ENCODE peak calls at places on chromosomes 16 and 17, in six cellular contexts. T is GM06990; U is stimulated activated CD8-positive, alpha-beta memory T cell treated with anti-CD3 and anti-CD28 coated beads, Interleukin-2, amount 100 ng/mL, for 48 hours; W is NCI-H1436; E is foreskin fibroblast; L is ovary. X is an unnamed sample.

GRCh38 chr17:59829217-59830006 is 63.3 kb downstream of the TUBD1 start:
- DNase-seq in T (peak; percentile 87), E (peak; percentile 89), L (no peak), U (no peak), W (peak; percentile 90), X (no peak)

GRCh38 chr17:81254955-81255717 is 16.0 kb downstream of the NDUFAF8 start:
- DNase-seq in L (peak; percentile 92), T (no peak), U (no peak), E (peak; percentile 81), W (no peak), X (peak; percentile 94)

GRCh38 chr17:68777856-68778694 is 176.9 kb upstream of the FAM20A start:
- DNase-seq in U (no peak), E (no peak), L (no peak), T (no peak), W (peak; percentile 59), X (no peak)

GRCh38 chr17:81348097-81349055 is 46.9 kb upstream of the BAHCC1 start:
- DNase-seq in L (no peak), U (no peak), E (no peak), T (no peak), W (peak; percentile 54), X (no peak)

GRCh38 chr16:23690771-23691482 is 12.2 kb downstream of the PLK1 start:
- DNase-seq in T (no peak), U (no peak), E (no peak), L (no peak), W (no peak), X (no peak)

GRCh38 chr16:471353-472198 is 46.1 kb downstream of the RAB11FIP3 start:
- DNase-seq in U (no peak), T (no peak), W (no peak), L (no peak), E (peak; percentile 76), X (peak; percentile 40)

GRCh38 chr17:78585231-78585630 is 8.0 kb upstream of the DNAH17 start:
- DNase-seq in T (no peak), E (no peak), L (no peak), W (no peak), U (no peak), X (no peak)

GRCh38 chr16:9077001-9077809 is 14.2 kb upstream of the HAPSTR1 start:
- DNase-seq in L (no peak), T (no peak), U (peak; percentile 49), E (peak; percentile 83), W (no peak), X (no peak)

GRCh38 chr16:87145181-87146176 is 171.7 kb downstream of the C16orf95 start:
- DNase-seq in T (no peak), E (peak; percentile 26), L (no peak), U (no peak), W (no peak), X (no peak)

GRCh38 chr16:71746442-71747046 is 22.0 kb upstream of the PHLPP2 start:
- DNase-seq in T (no peak), W (no peak), L (no peak), E (peak; percentile 25), U (no peak), X (no peak)

GRCh38 chr16:26665166-26665939 is 401.4 kb upstream of the C16orf82 start:
- DNase-seq in U (no peak), E (no peak), W (peak; percentile 97), T (no peak), L (no peak), X (no peak)

GRCh38 chr16:21302454-21302853 is 24.4 kb upstream of the CRYM start:
- DNase-seq in L (no peak), T (no peak), U (no peak), W (no peak), E (no peak), X (no peak)

GRCh38 chr17:9817086-9817485 is 4.8 kb downstream of the GSG1L2 start:
- DNase-seq in L (no peak), W (no peak), E (no peak), T (no peak), U (no peak), X (peak; percentile 41)

GRCh38 chr16:81251871-81252270 is 13.4 kb downstream of the BCO1 start:
- DNase-seq in T (no peak), E (peak; percentile 7), W (no peak), L (peak; percentile 57), U (no peak), X (no peak)

GRCh38 chr16:54655171-54655590 is 275.5 kb upstream of the IRX5 start:
- DNase-seq in W (no peak), E (no peak), U (no peak), T (no peak), L (peak; percentile 19), X (peak; percentile 34)

GRCh38 chr17:19384723-19385391 is 2.1 kb downstream of the MFAP4 start:
- DNase-seq in E (peak; percentile 95), U (no peak), W (peak; percentile 29), T (no peak), L (peak; percentile 97), X (peak; percentile 94)

GRCh38 chr16:49701867-49702494 is 153.9 kb downstream of the ZNF423 start:
- DNase-seq in U (no peak), T (no peak), L (peak; percentile 83), W (peak; percentile 18), E (peak; percentile 32), X (peak; percentile 83)

GRCh38 chr16:51125992-51126391 is 25.1 kb downstream of the SALL1 start:
- DNase-seq in E (no peak), T (no peak), L (no peak), W (no peak), U (no peak), X (no peak)

GRCh38 chr17:79399610-79400144 is 211.2 kb downstream of the RBFOX3 start:
- DNase-seq in U (no peak), L (no peak), W (no peak), T (no peak), E (no peak), X (no peak)

GRCh38 chr17:50149425-50150353 is 788 bp downstream of the PPP1R9B start:
- DNase-seq in L (no peak), W (no peak), T (peak; percentile 73), E (peak; percentile 58), U (no peak), X (peak; percentile 80)

GRCh38 chr16:57265850-57266530 is 18.5 kb downstream of the PLLP start:
- DNase-seq in L (peak; percentile 50), U (no peak), W (no peak), T (no peak), E (no peak), X (peak; percentile 86)

GRCh38 chr17:43026610-43027009 is 1.6 kb downstream of the RND2 start:
- DNase-seq in L (no peak), T (no peak), U (no peak), W (no peak), E (no peak), X (no peak)

GRCh38 chr16:65988019-65988418 is 378.5 kb upstream of the CDH5 start:
- DNase-seq in W (no peak), T (no peak), E (no peak), L (peak; percentile 53), U (no peak), X (peak; percentile 31)

GRCh38 chr16:27704252-27704651 is 154.3 kb downstream of the KATNIP start:
- DNase-seq in U (no peak), T (no peak), W (no peak), L (no peak), E (no peak), X (no peak)

GRCh38 chr16:57608462-57609113 is 19.8 kb upstream of the ADGRG1 start:
- DNase-seq in U (no peak), L (no peak), T (no peak), E (no peak), W (no peak), X (no peak)

GRCh38 chr17:48024149-48025039 is 13.2 kb downstream of the COPZ2 start:
- DNase-seq in T (peak; percentile 67), E (no peak), U (no peak), L (no peak), W (no peak), X (peak; percentile 70)

GRCh38 chr16:29029168-29029994 is 44.5 kb downstream of the LAT start:
- DNase-seq in W (no peak), E (peak; percentile 87), U (peak; percentile 87), L (no peak), T (peak; percentile 51), X (no peak)

GRCh38 chr17:55238931-55239297 is 25.8 kb upstream of the HLF start:
- DNase-seq in E (no peak), T (no peak), W (peak; percentile 57), L (no peak), U (no peak), X (peak; percentile 35)

GRCh38 chr17:38982858-38983746 is 15.9 kb upstream of the FBXO47 start:
- DNase-seq in E (peak; percentile 51), U (no peak), W (peak; percentile 75), L (no peak), T (no peak), X (no peak)

GRCh38 chr17:58336456-58337094 is 8.0 kb upstream of the TSPOAP1 start:
- DNase-seq in U (no peak), T (peak; percentile 42), W (no peak), E (peak; percentile 14), L (no peak), X (no peak)

GRCh38 chr16:30535777-30536190 is 1.1 kb upstream of the ZNF747 start:
- DNase-seq in E (peak; percentile 69), L (peak; percentile 75), T (peak; percentile 80), W (peak; percentile 71), U (no peak), X (peak; percentile 77)

GRCh38 chr17:3479988-3480387 is 4.2 kb downstream of the ASPA start:
- DNase-seq in E (no peak), T (no peak), W (no peak), L (no peak), U (no peak), X (no peak)

GRCh38 chr17:56521439-56522141 is 71.9 kb upstream of the NOG start:
- DNase-seq in E (no peak), U (no peak), W (no peak), L (no peak), T (no peak), X (no peak)

GRCh38 chr17:81388612-81389367 is 6.5 kb upstream of the BAHCC1 start:
- DNase-seq in T (no peak), L (no peak), E (no peak), U (no peak), W (no peak), X (no peak)

X was measured in left ventricle myocardium superior.